ENCODE peak calls at places on chromosomes 1 and 21, in eight cellular contexts. One of them, this sample, is unnamed.

GRCh38 chr21:14995695-14996490 is 68.9 kb downstream of the NRIP1 start:
- DNase-seq in cardiac muscle cell: peak
- DNase-seq in psoas muscle: no peak
- DNase-seq in H1: no peak
- DNase-seq in PC-3: peak
- DNase-seq in CD8-positive, alpha-beta memory T cell: no peak
- DNase-seq in A549: peak
- DNase-seq in transverse colon: no peak
- DNase-seq in this sample: no peak

GRCh38 chr1:78553859-78554258 is 63.1 kb downstream of the PTGFR start:
- DNase-seq in cardiac muscle cell: peak
- DNase-seq in psoas muscle: no peak
- DNase-seq in H1: no peak
- DNase-seq in PC-3: peak
- DNase-seq in CD8-positive, alpha-beta memory T cell: no peak
- DNase-seq in A549: peak
- DNase-seq in transverse colon: no peak
- DNase-seq in this sample: no peak

GRCh38 chr21:39083377-39084008 is 99.8 kb downstream of the PSMG1 start:
- DNase-seq in cardiac muscle cell: peak
- DNase-seq in psoas muscle: no peak
- DNase-seq in H1: no peak
- DNase-seq in PC-3: peak
- DNase-seq in CD8-positive, alpha-beta memory T cell: no peak
- DNase-seq in A549: no peak
- DNase-seq in transverse colon: peak
- DNase-seq in this sample: no peak

GRCh38 chr1:151002611-151003010 is 4.1 kb downstream of the MINDY1 start:
- DNase-seq in cardiac muscle cell: no peak
- DNase-seq in psoas muscle: no peak
- DNase-seq in H1: no peak
- DNase-seq in PC-3: no peak
- DNase-seq in CD8-positive, alpha-beta memory T cell: no peak
- DNase-seq in A549: no peak
- DNase-seq in transverse colon: no peak
- DNase-seq in this sample: no peak

GRCh38 chr1:47433037-47433421 is 4.8 kb upstream of the FOXD2 start:
- DNase-seq in cardiac muscle cell: no peak
- DNase-seq in psoas muscle: no peak
- DNase-seq in H1: no peak
- DNase-seq in PC-3: no peak
- DNase-seq in CD8-positive, alpha-beta memory T cell: no peak
- DNase-seq in A549: no peak
- DNase-seq in transverse colon: no peak
- DNase-seq in this sample: no peak

GRCh38 chr1:21508580-21509350 is 458 bp upstream of the ALPL start:
- DNase-seq in cardiac muscle cell: peak
- DNase-seq in psoas muscle: peak
- DNase-seq in H1: peak
- DNase-seq in PC-3: peak
- DNase-seq in CD8-positive, alpha-beta memory T cell: peak
- DNase-seq in A549: peak
- DNase-seq in transverse colon: peak
- DNase-seq in this sample: no peak

GRCh38 chr1:58390051-58390450 is 156.5 kb downstream of the OMA1 start:
- DNase-seq in cardiac muscle cell: no peak
- DNase-seq in psoas muscle: no peak
- DNase-seq in H1: no peak
- DNase-seq in PC-3: no peak
- DNase-seq in CD8-positive, alpha-beta memory T cell: no peak
- DNase-seq in A549: no peak
- DNase-seq in transverse colon: no peak
- DNase-seq in this sample: no peak

GRCh38 chr1:75985827-75986226 is 53.6 kb upstream of the ASB17 start:
- DNase-seq in cardiac muscle cell: peak
- DNase-seq in psoas muscle: no peak
- DNase-seq in H1: no peak
- DNase-seq in PC-3: peak
- DNase-seq in CD8-positive, alpha-beta memory T cell: no peak
- DNase-seq in A549: peak
- DNase-seq in transverse colon: no peak
- DNase-seq in this sample: no peak

GRCh38 chr1:74812180-74812541 is 79.2 kb downstream of the TYW3 start:
- DNase-seq in cardiac muscle cell: no peak
- DNase-seq in psoas muscle: no peak
- DNase-seq in H1: no peak
- DNase-seq in PC-3: no peak
- DNase-seq in CD8-positive, alpha-beta memory T cell: no peak
- DNase-seq in A549: no peak
- DNase-seq in transverse colon: no peak
- DNase-seq in this sample: no peak

GRCh38 chr1:162019436-162019835 is 4.2 kb downstream of the OLFML2B start:
- DNase-seq in cardiac muscle cell: no peak
- DNase-seq in psoas muscle: no peak
- DNase-seq in H1: no peak
- DNase-seq in PC-3: no peak
- DNase-seq in CD8-positive, alpha-beta memory T cell: no peak
- DNase-seq in A549: no peak
- DNase-seq in transverse colon: no peak
- DNase-seq in this sample: no peak

GRCh38 chr1:226046240-226046639 is 16.3 kb upstream of the H3-3A start:
- DNase-seq in cardiac muscle cell: peak
- DNase-seq in psoas muscle: no peak
- DNase-seq in H1: no peak
- DNase-seq in PC-3: peak
- DNase-seq in CD8-positive, alpha-beta memory T cell: no peak
- DNase-seq in A549: peak
- DNase-seq in transverse colon: peak
- DNase-seq in this sample: no peak

GRCh38 chr1:83849191-83850061 is 149.5 kb downstream of the TTLL7 start:
- DNase-seq in cardiac muscle cell: no peak
- DNase-seq in psoas muscle: no peak
- DNase-seq in H1: no peak
- DNase-seq in PC-3: peak
- DNase-seq in CD8-positive, alpha-beta memory T cell: no peak
- DNase-seq in A549: no peak
- DNase-seq in transverse colon: no peak
- DNase-seq in this sample: no peak

GRCh38 chr1:248361111-248361715 is at the start of gene OR2T4:
- DNase-seq in cardiac muscle cell: no peak
- DNase-seq in psoas muscle: no peak
- DNase-seq in H1: no peak
- DNase-seq in PC-3: no peak
- DNase-seq in CD8-positive, alpha-beta memory T cell: no peak
- DNase-seq in A549: no peak
- DNase-seq in transverse colon: no peak
- DNase-seq in this sample: no peak

GRCh38 chr21:32245971-32246370 is 32.9 kb downstream of the MIS18A start:
- DNase-seq in cardiac muscle cell: no peak
- DNase-seq in psoas muscle: no peak
- DNase-seq in H1: no peak
- DNase-seq in PC-3: no peak
- DNase-seq in CD8-positive, alpha-beta memory T cell: no peak
- DNase-seq in A549: no peak
- DNase-seq in transverse colon: no peak
- DNase-seq in this sample: no peak

GRCh38 chr1:206048582-206048981 is 4.4 kb upstream of the RHEX start:
- DNase-seq in cardiac muscle cell: no peak
- DNase-seq in psoas muscle: no peak
- DNase-seq in H1: no peak
- DNase-seq in PC-3: no peak
- DNase-seq in CD8-positive, alpha-beta memory T cell: no peak
- DNase-seq in A549: peak
- DNase-seq in transverse colon: peak
- DNase-seq in this sample: no peak

GRCh38 chr1:52552505-52553371 is at the start of gene TUT4:
- DNase-seq in cardiac muscle cell: peak
- DNase-seq in psoas muscle: peak
- DNase-seq in H1: peak
- DNase-seq in PC-3: peak
- DNase-seq in CD8-positive, alpha-beta memory T cell: no peak
- DNase-seq in A549: peak
- DNase-seq in transverse colon: peak
- DNase-seq in this sample: peak

DNA sequence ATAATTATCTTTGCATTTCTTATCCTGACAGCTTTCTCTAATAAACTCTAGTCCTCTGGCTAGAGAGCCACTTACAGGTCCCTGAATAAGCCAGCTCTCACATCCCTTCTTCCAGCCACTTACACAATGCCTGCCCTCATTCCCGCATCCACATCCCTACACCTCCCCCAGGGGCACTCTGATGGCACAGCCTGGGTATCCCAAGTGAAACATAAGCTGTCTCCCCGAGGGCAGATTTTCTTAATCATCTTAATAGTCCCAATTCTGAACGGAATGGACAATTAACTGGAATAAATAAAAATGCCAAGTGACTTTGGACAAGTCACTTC is 4.9 kb downstream of the RHOC start:
- DNase-seq in cardiac muscle cell: no peak
- DNase-seq in psoas muscle: no peak
- DNase-seq in H1: no peak
- DNase-seq in PC-3: no peak
- DNase-seq in CD8-positive, alpha-beta memory T cell: no peak
- DNase-seq in A549: no peak
- DNase-seq in transverse colon: no peak
- DNase-seq in this sample: no peak
- H3K27ac ChIP-seq in cardiac muscle cell: peak
- H3K27ac ChIP-seq in psoas muscle: peak
- H3K27ac ChIP-seq in H1: no peak
- H3K27ac ChIP-seq in PC-3: no peak
- H3K27ac ChIP-seq in CD8-positive, alpha-beta memory T cell: peak
- H3K27ac ChIP-seq in A549: peak
- H3K27ac ChIP-seq in transverse colon: peak
- H3K27ac ChIP-seq in this sample: peak

GRCh38 chr1:24441480-24441879 is 25.9 kb downstream of the NIPAL3 start:
- DNase-seq in cardiac muscle cell: no peak
- DNase-seq in psoas muscle: no peak
- DNase-seq in H1: no peak
- DNase-seq in PC-3: no peak
- DNase-seq in CD8-positive, alpha-beta memory T cell: no peak
- DNase-seq in A549: no peak
- DNase-seq in transverse colon: no peak
- DNase-seq in this sample: no peak

GRCh38 chr1:24443241-24443656 is 27.6 kb downstream of the NIPAL3 start:
- DNase-seq in cardiac muscle cell: peak
- DNase-seq in psoas muscle: no peak
- DNase-seq in H1: no peak
- DNase-seq in PC-3: no peak
- DNase-seq in CD8-positive, alpha-beta memory T cell: no peak
- DNase-seq in A549: no peak
- DNase-seq in transverse colon: no peak
- DNase-seq in this sample: no peak

GRCh38 chr1:24438423-24438901 is 22.9 kb downstream of the NIPAL3 start:
- DNase-seq in cardiac muscle cell: peak
- DNase-seq in psoas muscle: peak
- DNase-seq in H1: no peak
- DNase-seq in PC-3: no peak
- DNase-seq in CD8-positive, alpha-beta memory T cell: no peak
- DNase-seq in A549: no peak
- DNase-seq in transverse colon: no peak
- DNase-seq in this sample: no peak

GRCh38 chr1:24441996-24442668 is 26.5 kb downstream of the NIPAL3 start:
- DNase-seq in cardiac muscle cell: no peak
- DNase-seq in psoas muscle: no peak
- DNase-seq in H1: no peak
- DNase-seq in PC-3: no peak
- DNase-seq in CD8-positive, alpha-beta memory T cell: no peak
- DNase-seq in A549: no peak
- DNase-seq in transverse colon: no peak
- DNase-seq in this sample: no peak

GRCh38 chr1:24442764-24443163 is 27.2 kb downstream of the NIPAL3 start:
- DNase-seq in cardiac muscle cell: peak
- DNase-seq in psoas muscle: no peak
- DNase-seq in H1: no peak
- DNase-seq in PC-3: no peak
- DNase-seq in CD8-positive, alpha-beta memory T cell: no peak
- DNase-seq in A549: no peak
- DNase-seq in transverse colon: no peak
- DNase-seq in this sample: no peak
- H3K27ac ChIP-seq in cardiac muscle cell: no peak
- H3K27ac ChIP-seq in psoas muscle: no peak
- H3K27ac ChIP-seq in H1: no peak
- H3K27ac ChIP-seq in PC-3: no peak
- H3K27ac ChIP-seq in CD8-positive, alpha-beta memory T cell: no peak
- H3K27ac ChIP-seq in A549: no peak
- H3K27ac ChIP-seq in transverse colon: no peak
- H3K27ac ChIP-seq in this sample: no peak

DNA sequence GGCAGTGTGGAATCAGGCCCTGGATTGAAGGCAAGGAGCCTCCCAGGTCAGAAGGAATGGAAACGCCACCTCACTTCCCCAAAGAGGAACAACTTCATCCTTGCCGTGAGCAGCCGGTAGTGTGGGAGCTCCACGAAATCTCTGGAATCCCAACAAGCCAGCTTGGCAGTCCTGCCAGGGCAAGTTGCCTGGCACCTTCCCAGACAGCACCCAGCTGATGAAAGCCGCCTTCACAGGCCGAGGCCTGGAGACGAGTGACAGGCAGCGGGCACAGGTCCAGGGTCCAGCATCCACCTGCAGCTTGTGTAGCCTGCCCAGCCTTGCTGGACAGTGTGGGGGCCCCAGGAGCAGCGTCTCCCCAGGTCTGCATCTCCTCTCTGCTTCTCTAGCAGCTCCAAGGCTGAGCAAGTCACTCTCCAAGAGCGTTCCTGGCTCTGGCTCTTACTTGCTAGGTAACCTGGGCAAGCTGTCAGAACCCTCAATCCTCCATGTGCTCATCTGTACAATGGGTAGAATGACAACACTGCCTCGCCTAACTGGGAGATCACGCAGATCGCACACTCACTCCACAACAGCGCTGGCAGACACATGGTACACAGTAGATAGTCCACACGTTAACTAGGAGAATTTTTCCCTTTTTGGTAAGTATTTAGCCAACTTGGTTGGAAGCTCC is 43.0 kb downstream of the ACOT7 start:
- DNase-seq in cardiac muscle cell: no peak
- DNase-seq in psoas muscle: peak
- DNase-seq in H1: no peak
- DNase-seq in PC-3: peak
- DNase-seq in CD8-positive, alpha-beta memory T cell: no peak
- DNase-seq in A549: no peak
- DNase-seq in transverse colon: peak
- DNase-seq in this sample: no peak
- H3K27ac ChIP-seq in cardiac muscle cell: no peak
- H3K27ac ChIP-seq in psoas muscle: no peak
- H3K27ac ChIP-seq in H1: no peak
- H3K27ac ChIP-seq in PC-3: peak
- H3K27ac ChIP-seq in CD8-positive, alpha-beta memory T cell: no peak
- H3K27ac ChIP-seq in A549: no peak
- H3K27ac ChIP-seq in transverse colon: no peak
- H3K27ac ChIP-seq in this sample: no peak

DNA sequence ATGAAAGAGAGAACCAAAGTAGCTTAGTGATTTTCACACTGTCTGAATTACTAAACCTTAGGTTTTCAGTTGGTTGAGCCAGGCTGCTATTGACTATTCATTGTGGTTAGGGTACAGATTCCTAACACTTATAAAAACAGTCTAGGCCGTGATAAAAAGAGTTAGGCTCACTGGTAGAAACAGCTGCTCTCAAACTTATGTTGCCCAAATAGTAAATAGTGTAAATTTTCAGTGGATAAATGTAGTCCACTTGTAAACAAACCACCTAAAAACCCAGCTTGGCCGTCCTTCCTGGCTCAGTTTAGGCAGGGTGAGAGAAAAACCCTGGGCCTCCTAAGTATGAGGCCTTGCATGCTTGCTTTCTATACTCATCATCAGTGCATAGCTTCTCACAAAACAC is 34.9 kb downstream of the ARID1A start:
- DNase-seq in cardiac muscle cell: no peak
- DNase-seq in psoas muscle: no peak
- DNase-seq in H1: no peak
- DNase-seq in PC-3: no peak
- DNase-seq in CD8-positive, alpha-beta memory T cell: no peak
- DNase-seq in A549: no peak
- DNase-seq in transverse colon: no peak
- DNase-seq in this sample: no peak
- H3K27ac ChIP-seq in cardiac muscle cell: peak
- H3K27ac ChIP-seq in psoas muscle: no peak
- H3K27ac ChIP-seq in H1: no peak
- H3K27ac ChIP-seq in PC-3: no peak
- H3K27ac ChIP-seq in CD8-positive, alpha-beta memory T cell: no peak
- H3K27ac ChIP-seq in A549: no peak
- H3K27ac ChIP-seq in transverse colon: no peak
- H3K27ac ChIP-seq in this sample: no peak

This sample was measured in SK-N-MC.